ENCODE peak calls at places on chromosomes 6 and 20, in seven cellular contexts. G is K562; W is H9; J is tibial artery; Z is cardiac muscle cell; O is breast epithelium; M is CD8-positive, alpha-beta memory T cell. S is an unnamed sample.

GRCh38 chr20:40741507-40742106 is 52.6 kb upstream of the MAFB start:
- DNase-seq in G (peak), W (peak), J (peak), Z (peak), O (no peak), M (no peak), S (no peak)

GRCh38 chr6:136582702-136583471 is 32.7 kb upstream of the MAP7 start:
- DNase-seq in G (no peak), W (no peak), J (no peak), Z (no peak), O (no peak), M (no peak), S (no peak)

GRCh38 chr6:25629202-25629584 is 22.8 kb upstream of the SCGN start:
- DNase-seq in G (no peak), W (no peak), J (no peak), Z (no peak), O (no peak), M (no peak), S (no peak)

GRCh38 chr6:15776458-15776980 is 113.7 kb upstream of the DTNBP1 start:
- DNase-seq in G (no peak), W (no peak), J (no peak), Z (no peak), O (no peak), M (no peak), S (no peak)

GRCh38 chr6:106939208-106939607 is 35.3 kb downstream of the CD24 start:
- DNase-seq in G (no peak), W (no peak), J (no peak), Z (no peak), O (no peak), M (no peak), S (no peak)

GRCh38 chr20:51220293-51220706 is 197.4 kb upstream of the KCNG1 start:
- DNase-seq in G (peak), W (peak), J (peak), Z (peak), O (no peak), M (peak), S (peak)

GRCh38 chr6:112413805-112414204 is 66.7 kb downstream of the RFPL4B start:
- DNase-seq in G (no peak), W (no peak), J (no peak), Z (no peak), O (no peak), M (no peak), S (no peak)

GRCh38 chr6:79707621-79708020 is 76.5 kb downstream of the SH3BGRL2 start:
- DNase-seq in G (no peak), W (no peak), J (no peak), Z (no peak), O (no peak), M (no peak), S (no peak)

GRCh38 chr6:21895591-21895990 is 302.0 kb downstream of the SOX4 start:
- DNase-seq in G (no peak), W (no peak), J (no peak), Z (no peak), O (no peak), M (no peak), S (no peak)

GRCh38 chr6:136225496-136225895 is 24.6 kb downstream of the MTFR2 start:
- DNase-seq in G (no peak), W (no peak), J (no peak), Z (no peak), O (no peak), M (no peak), S (no peak)

GRCh38 chr6:32718879-32719278 is 22.3 kb upstream of the HLA-DQA2 start:
- DNase-seq in G (no peak), W (no peak), J (no peak), Z (no peak), O (no peak), M (no peak), S (no peak)

GRCh38 chr20:6819599-6819998 is 52.1 kb downstream of the BMP2 start:
- DNase-seq in G (no peak), W (no peak), J (no peak), Z (peak), O (no peak), M (no peak), S (no peak)

GRCh38 chr6:105036371-105036770 is 79.5 kb downstream of the LIN28B start:
- DNase-seq in G (no peak), W (no peak), J (no peak), Z (no peak), O (no peak), M (no peak), S (no peak)

GRCh38 chr6:149888659-149889058 is 9.3 kb downstream of the RAET1E start:
- DNase-seq in G (no peak), W (no peak), J (no peak), Z (no peak), O (no peak), M (no peak), S (no peak)

GRCh38 chr20:64065973-64066341 is 3.0 kb downstream of the TCEA2 start:
- DNase-seq in G (peak), W (peak), J (no peak), Z (no peak), O (no peak), M (peak), S (no peak)

GRCh38 chr20:53582574-53583351 is 10.9 kb downstream of the ZNF217 start:
- DNase-seq in G (no peak), W (no peak), J (peak), Z (no peak), O (no peak), M (no peak), S (no peak)

GRCh38 chr20:53581444-53582311 is 12.0 kb downstream of the ZNF217 start:
- DNase-seq in G (no peak), W (no peak), J (peak), Z (no peak), O (no peak), M (peak), S (no peak)

GRCh38 chr20:53586640-53587039 is 7.0 kb downstream of the ZNF217 start:
- DNase-seq in G (no peak), W (no peak), J (no peak), Z (no peak), O (no peak), M (no peak), S (no peak)
- H3K27ac ChIP-seq in G (peak), W (no peak), J (no peak), Z (peak), O (peak), M (peak), S (no peak)

GRCh38 chr6:132962936-132963579 is 148.7 kb downstream of the RPS12 start:
- DNase-seq in G (peak), W (peak), J (peak), Z (peak), O (peak), M (peak), S (no peak)

GRCh38 chr6:132960720-132961119 is 146.4 kb downstream of the RPS12 start:
- DNase-seq in G (no peak), W (no peak), J (no peak), Z (no peak), O (peak), M (no peak), S (no peak)

GRCh38 chr6:132959927-132960326 is 145.6 kb downstream of the RPS12 start:
- DNase-seq in G (no peak), W (no peak), J (no peak), Z (no peak), O (no peak), M (no peak), S (no peak)

GRCh38 chr6:132961610-132962009 is 147.2 kb downstream of the RPS12 start:
- DNase-seq in G (peak), W (peak), J (no peak), Z (peak), O (no peak), M (no peak), S (no peak)

GRCh38 chr6:132961122-132961521 is 146.8 kb downstream of the RPS12 start:
- DNase-seq in G (no peak), W (no peak), J (no peak), Z (no peak), O (no peak), M (no peak), S (no peak)
- H3K27ac ChIP-seq in G (no peak), W (no peak), J (no peak), Z (no peak), O (peak), M (no peak), S (no peak)

GRCh38 chr6:131761061-131761761 is 46.6 kb upstream of the ENPP1 start:
- DNase-seq in G (no peak), W (no peak), J (no peak), Z (no peak), O (no peak), M (no peak), S (no peak)
- H3K27ac ChIP-seq in G (no peak), W (no peak), J (no peak), Z (no peak), O (no peak), M (no peak), S (no peak)

GRCh38 chr6:35489066-35489465 is 7.8 kb downstream of the TEAD3 start:
- DNase-seq in G (no peak), W (no peak), J (no peak), Z (no peak), O (no peak), M (no peak), S (no peak)
- H3K27ac ChIP-seq in G (peak), W (no peak), J (peak), Z (peak), O (peak), M (no peak), S (no peak)

S was measured in caudate nucleus.